ENCODE peak calls at places on chromosomes 11 and 22, in four cellular contexts. W is sigmoid colon, K is heart left ventricle, E is OCI-LY7. D is an unnamed sample. For H3K4me1, the result is how much of the 10 kb centered on the place peaks cover.

GRCh38 chr11:74069146-74070046 is 60.5 kb upstream of the UCP3 start:
- DNase-seq in W (no peak), K (no peak), E (no peak), D (no peak)

GRCh38 chr22:38941488-38941987 is 15.9 kb upstream of the APOBEC3A start:
- DNase-seq in W (no peak), E (no peak), K (no peak), D (peak)

GRCh38 chr11:132032555-132032954 is 662.1 kb downstream of the NTM start:
- DNase-seq in K (no peak), W (no peak), E (no peak), D (no peak)

GRCh38 chr22:26326803-26327202 is 102.3 kb upstream of the ASPHD2 start:
- DNase-seq in E (no peak), K (no peak), W (no peak), D (no peak)

GRCh38 chr11:69963533-69964246 is 114.4 kb upstream of the ANO1 start:
- DNase-seq in E (no peak), W (no peak), K (peak), D (no peak)

GRCh38 chr11:80686889-80687288 is 1246.1 kb upstream of the TENM4 start:
- DNase-seq in W (no peak), K (no peak), E (no peak), D (no peak)

GRCh38 chr22:44354288-44354687 is 41.5 kb upstream of the SHISAL1 start:
- DNase-seq in K (peak), E (no peak), W (peak), D (no peak)

GRCh38 chr11:75468534-75469340 is 35.7 kb upstream of the KLHL35 start:
- DNase-seq in W (peak), E (no peak), K (peak), D (no peak)

GRCh38 chr11:73141309-73142127 is 600 bp downstream of the FCHSD2 start:
- DNase-seq in W (peak), K (peak), E (peak), D (no peak)

GRCh38 chr11:126585388-126586302 is 230.2 kb downstream of the ST3GAL4 start:
- DNase-seq in E (no peak), W (peak), K (peak), D (no peak)

GRCh38 chr22:46136539-46137217 is 13.6 kb upstream of the PPARA start:
- DNase-seq in E (no peak), W (no peak), K (peak), D (no peak)

GRCh38 chr22:46133588-46133855 is 16.8 kb upstream of the PPARA start:
- DNase-seq in W (no peak), K (peak), E (no peak), D (no peak)

GRCh38 chr22:46132830-46133587 is 17.3 kb upstream of the PPARA start:
- DNase-seq in E (no peak), K (peak), W (no peak), D (no peak)

GRCh38 chr22:46135611-46136538 is 14.5 kb upstream of the PPARA start:
- DNase-seq in E (no peak), K (peak), W (no peak), D (no peak)

DNA sequence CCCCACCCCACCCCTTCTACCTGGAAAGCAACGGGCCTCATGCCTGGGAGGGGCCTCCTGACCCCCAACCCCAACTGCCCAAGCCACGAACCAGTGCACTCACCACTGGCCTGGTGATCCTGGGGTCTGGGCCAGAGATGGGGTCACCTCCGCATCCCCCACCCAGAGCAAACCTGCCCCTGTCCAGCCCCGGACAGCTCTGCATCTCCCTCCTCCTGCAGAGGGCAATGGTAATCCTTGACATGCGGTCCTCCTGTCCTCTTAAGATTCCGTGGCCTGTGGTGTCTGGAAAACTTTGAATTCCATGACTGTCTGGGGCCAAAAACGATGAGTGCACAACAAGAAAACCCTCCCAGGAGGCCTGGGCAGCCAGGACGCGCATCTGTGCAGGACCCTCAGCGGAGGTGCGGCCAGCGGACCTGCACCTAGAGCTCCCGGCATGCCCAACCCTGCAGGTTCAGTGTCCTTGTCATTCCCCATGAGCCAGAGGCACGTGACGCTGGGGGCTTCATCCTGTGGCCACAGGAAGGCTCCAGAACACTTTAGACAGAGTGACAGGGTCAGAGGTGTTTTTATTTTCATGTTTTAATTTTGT is 16.1 kb upstream of the PPARA start:
- DNase-seq in E (no peak), W (no peak), K (peak), D (no peak)
- H3K4me1 ChIP-seq in E (under half), W (under half), K (under half), D (under half)

GRCh38 chr11:76773921-76774361 is 9.2 kb upstream of the TSKU start:
- DNase-seq in W (no peak), K (no peak), E (no peak), D (no peak)

GRCh38 chr11:76771446-76772099 is 11.6 kb upstream of the TSKU start:
- DNase-seq in E (no peak), W (peak), K (no peak), D (no peak)

GRCh38 chr11:76770642-76771445 is 12.3 kb upstream of the TSKU start:
- DNase-seq in W (peak), K (no peak), E (no peak), D (no peak)

GRCh38 chr11:76772783-76773106 is 10.4 kb upstream of the TSKU start:
- DNase-seq in W (no peak), K (no peak), E (no peak), D (no peak)

DNA sequence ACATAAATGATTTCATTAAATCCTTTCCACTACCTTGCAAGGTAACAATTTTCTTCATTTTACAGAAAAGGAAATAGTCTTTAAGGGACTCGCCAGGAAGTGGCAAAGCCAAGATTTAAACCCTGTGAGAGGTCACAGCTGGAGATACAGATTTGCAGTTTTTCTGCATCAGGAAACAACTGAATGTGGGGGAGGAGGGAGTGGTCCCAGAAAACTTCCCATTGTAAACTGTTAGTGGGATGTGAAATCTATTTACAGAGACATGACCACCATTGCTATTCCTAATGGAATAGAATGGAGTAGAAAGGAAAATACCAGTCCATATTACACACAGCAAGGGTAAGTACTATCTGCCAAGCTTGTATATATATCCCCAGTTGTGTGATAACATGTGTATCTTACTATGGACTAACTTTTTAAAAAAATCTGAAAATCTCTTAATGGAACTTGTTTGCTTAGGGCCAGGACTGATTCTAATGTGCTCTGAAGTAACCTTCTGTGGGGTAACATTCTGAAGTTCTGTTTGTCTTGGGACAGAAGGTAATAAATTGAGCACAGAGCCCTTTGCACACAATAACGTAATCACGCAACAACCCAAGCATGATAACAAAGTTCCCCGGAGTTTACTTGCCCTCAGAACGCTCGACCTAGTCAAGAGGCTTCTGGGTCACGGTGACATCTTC is 10.9 kb upstream of the TSKU start:
- DNase-seq in E (no peak), K (no peak), W (no peak), D (no peak)
- H3K4me1 ChIP-seq in E (under half), K (half or more), W (under half), D (under half)

GRCh38 chr22:21447694-21448402 is 19.3 kb upstream of the TMEM191C start:
- DNase-seq in W (peak), K (no peak), E (no peak), D (no peak)
- H3K4me1 ChIP-seq in W (under half), K (under half), E (under half), D (under half)

DNA sequence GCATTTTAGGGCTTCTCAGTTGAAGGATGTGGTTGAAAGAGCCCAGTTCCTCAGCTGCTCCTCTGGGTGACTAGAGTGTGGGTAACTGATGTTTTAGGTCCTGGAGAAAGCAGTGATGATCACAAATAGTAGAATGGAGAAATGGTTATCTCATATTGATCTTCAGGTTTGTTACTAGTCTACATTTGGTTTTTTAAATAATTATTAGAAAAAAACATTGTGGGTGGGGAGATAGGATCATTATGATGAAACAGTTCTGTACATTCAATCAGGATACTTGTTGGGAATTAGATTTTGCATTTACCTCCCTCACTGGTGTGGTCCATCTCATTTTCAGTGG is 24.9 kb downstream of the SREBF2 start:
- DNase-seq in K (no peak), W (no peak), E (no peak), D (no peak)
- H3K4me1 ChIP-seq in K (under half), W (under half), E (half or more), D (half or more)

GRCh38 chr22:18058770-18059169 is 19.0 kb upstream of the PEX26 start:
- DNase-seq in W (no peak), E (no peak), K (no peak), D (no peak)

GRCh38 chr22:18059991-18060390 is 17.8 kb upstream of the PEX26 start:
- DNase-seq in W (no peak), E (no peak), K (no peak), D (no peak)

GRCh38 chr22:18057568-18058209 is 20.1 kb upstream of the PEX26 start:
- DNase-seq in K (no peak), W (peak), E (peak), D (no peak)

GRCh38 chr22:18060646-18061620 is 16.9 kb upstream of the PEX26 start:
- DNase-seq in E (no peak), W (no peak), K (no peak), D (no peak)

DNA sequence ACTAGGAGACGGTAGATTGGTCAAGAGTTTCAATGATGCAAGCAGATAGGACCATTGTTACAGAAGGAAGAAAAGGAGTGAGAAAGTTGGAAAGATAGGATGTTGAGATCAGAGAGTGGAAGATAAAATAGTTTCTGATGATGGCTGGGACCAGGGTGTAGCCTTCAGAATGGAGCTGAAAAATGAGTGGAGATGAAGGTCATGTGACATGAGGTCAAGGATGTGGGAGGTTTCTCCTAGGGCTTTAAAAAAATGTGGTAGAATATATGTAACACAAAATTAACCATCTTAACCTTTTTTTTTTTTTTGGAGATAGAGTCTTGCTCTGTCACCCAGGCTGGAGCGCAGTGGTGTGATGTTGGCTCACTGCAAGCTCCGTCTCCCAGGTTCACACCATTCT is 18.3 kb upstream of the PEX26 start:
- DNase-seq in K (no peak), E (no peak), W (no peak), D (no peak)
- H3K4me1 ChIP-seq in K (under half), E (half or more), W (under half), D (under half)

GRCh38 chr11:109971184-109971523 is 122.0 kb upstream of the ZC3H12C start:
- DNase-seq in E (peak), K (no peak), W (no peak), D (no peak)
- H3K4me1 ChIP-seq in E (under half), K (under half), W (under half), D (under half)

DNA sequence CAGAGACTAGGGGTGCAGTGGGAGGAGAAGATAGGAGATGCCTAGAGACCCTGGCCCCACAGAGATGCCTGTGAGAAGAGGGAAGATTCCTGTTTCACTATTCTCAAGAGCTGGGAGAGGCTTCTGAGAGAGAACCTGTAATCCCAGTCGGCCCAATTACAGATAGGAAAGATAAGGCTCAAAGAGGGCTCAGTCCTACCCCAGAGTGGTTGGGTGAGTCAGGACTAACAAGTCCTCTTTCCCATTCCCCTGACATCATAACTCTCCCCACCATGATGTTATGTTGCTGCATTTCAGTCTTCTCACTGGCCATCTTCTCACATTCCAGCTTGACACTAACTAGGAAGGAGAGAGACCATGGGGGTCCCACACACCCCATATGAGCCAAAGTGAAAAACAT is 17.9 kb downstream of the ARHGEF12 start:
- DNase-seq in E (no peak), W (no peak), K (no peak), D (no peak)
- H3K4me1 ChIP-seq in E (under half), W (under half), K (half or more), D (under half)

DNA sequence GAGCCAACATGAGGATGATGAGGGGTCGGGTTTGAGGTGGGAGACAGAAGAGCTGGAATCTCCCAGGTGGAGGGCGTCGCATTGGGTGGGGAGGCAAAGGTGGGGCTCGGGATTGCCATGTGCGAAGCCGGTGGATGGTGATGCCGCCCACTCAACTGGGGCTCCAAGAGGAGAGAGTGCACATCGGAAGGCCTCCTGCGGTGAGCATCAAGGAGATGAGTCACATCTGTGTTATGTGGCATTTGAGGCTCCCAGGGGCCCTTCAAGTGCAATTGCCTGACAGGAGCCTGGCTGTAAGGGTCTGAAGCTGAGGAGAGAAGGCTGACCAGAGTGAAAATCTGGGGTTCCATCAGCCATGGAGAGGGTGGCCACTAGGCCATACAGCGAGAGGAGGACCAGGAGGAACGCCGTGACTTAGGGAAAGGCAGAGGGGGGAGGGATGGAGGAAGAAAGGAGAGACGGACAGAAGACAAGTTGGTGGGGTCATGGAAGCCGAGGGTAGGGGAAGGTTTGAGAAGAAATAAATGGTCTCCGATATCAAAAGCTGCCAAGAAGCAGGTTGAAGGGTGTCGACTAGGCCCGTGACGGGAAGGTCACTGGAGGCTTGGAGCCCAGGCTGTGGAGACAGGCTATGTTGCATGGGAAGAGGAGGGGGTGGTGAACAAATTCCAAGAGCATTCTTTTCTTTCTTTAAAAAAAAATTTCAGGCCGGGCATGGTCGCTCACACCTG is 21.3 kb downstream of the RASD2 start:
- DNase-seq in W (no peak), K (no peak), E (no peak), D (no peak)
- H3K4me1 ChIP-seq in W (under half), K (under half), E (under half), D (under half)

DNA sequence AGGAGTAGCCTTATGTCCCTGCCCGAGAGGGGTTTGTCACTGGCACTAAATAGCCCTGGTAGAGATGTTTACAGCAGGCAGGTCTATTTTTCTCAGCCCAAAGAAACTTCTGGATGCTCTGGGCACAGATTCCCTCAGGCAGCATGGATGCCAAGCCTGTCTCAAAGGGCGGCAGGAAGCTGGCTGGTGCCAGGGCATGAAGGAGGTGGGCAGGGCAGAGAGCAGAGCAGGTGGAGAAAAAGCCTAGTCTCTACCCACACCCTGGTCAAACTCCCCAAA is 4.1 kb upstream of the GAS2L1 start:
- DNase-seq in E (no peak), W (no peak), K (no peak), D (no peak)
- H3K4me1 ChIP-seq in E (under half), W (under half), K (under half), D (under half)

D was measured in CD4-positive, alpha-beta memory T cell.